ENCODE peak calls at places on chromosomes 6 and 20, in five cellular contexts. One of them, this sample, is unnamed.

GRCh38 chr6:1328129-1328528 is 16.2 kb downstream of the FOXQ1 start:
- DNase-seq in activated T-cell treated with anti-CD3 and anti-CD28 coated beads, Interleukin-2, amount 50 U/mL, for 4 hours: no peak
- DNase-seq in fibroblast of pulmonary artery: no peak
- DNase-seq in cardiac fibroblast: no peak
- DNase-seq in HEK293T: no peak
- DNase-seq in this sample: no peak

GRCh38 chr20:25245461-25245860 is 2.4 kb upstream of the PYGB start:
- DNase-seq in activated T-cell treated with anti-CD3 and anti-CD28 coated beads, Interleukin-2, amount 50 U/mL, for 4 hours: no peak
- DNase-seq in fibroblast of pulmonary artery: no peak
- DNase-seq in cardiac fibroblast: no peak
- DNase-seq in HEK293T: no peak
- DNase-seq in this sample: no peak

GRCh38 chr20:38007526-38007925 is 25.7 kb downstream of the TTI1 start:
- DNase-seq in activated T-cell treated with anti-CD3 and anti-CD28 coated beads, Interleukin-2, amount 50 U/mL, for 4 hours: no peak
- DNase-seq in fibroblast of pulmonary artery: no peak
- DNase-seq in cardiac fibroblast: no peak
- DNase-seq in HEK293T: no peak
- DNase-seq in this sample: no peak

GRCh38 chr20:36391955-36392354 is 85.8 kb downstream of the DLGAP4 start:
- DNase-seq in activated T-cell treated with anti-CD3 and anti-CD28 coated beads, Interleukin-2, amount 50 U/mL, for 4 hours: no peak
- DNase-seq in fibroblast of pulmonary artery: no peak
- DNase-seq in cardiac fibroblast: no peak
- DNase-seq in HEK293T: no peak
- DNase-seq in this sample: no peak

GRCh38 chr20:61853073-61854005 is 212.3 kb downstream of the TAF4 start:
- DNase-seq in activated T-cell treated with anti-CD3 and anti-CD28 coated beads, Interleukin-2, amount 50 U/mL, for 4 hours: no peak
- DNase-seq in fibroblast of pulmonary artery: no peak
- DNase-seq in cardiac fibroblast: no peak
- DNase-seq in HEK293T: no peak
- DNase-seq in this sample: no peak

GRCh38 chr6:156780117-156780641 is 3.0 kb downstream of the ARID1B start:
- DNase-seq in activated T-cell treated with anti-CD3 and anti-CD28 coated beads, Interleukin-2, amount 50 U/mL, for 4 hours: peak
- DNase-seq in fibroblast of pulmonary artery: peak
- DNase-seq in cardiac fibroblast: peak
- DNase-seq in HEK293T: peak
- DNase-seq in this sample: no peak

GRCh38 chr20:63969851-63970713 is at the start of gene ZNF512B:
- DNase-seq in activated T-cell treated with anti-CD3 and anti-CD28 coated beads, Interleukin-2, amount 50 U/mL, for 4 hours: peak
- DNase-seq in fibroblast of pulmonary artery: peak
- DNase-seq in cardiac fibroblast: peak
- DNase-seq in HEK293T: peak
- DNase-seq in this sample: no peak

GRCh38 chr6:63440594-63440993 is 120.8 kb upstream of the LGSN start:
- DNase-seq in activated T-cell treated with anti-CD3 and anti-CD28 coated beads, Interleukin-2, amount 50 U/mL, for 4 hours: no peak
- DNase-seq in fibroblast of pulmonary artery: no peak
- DNase-seq in cardiac fibroblast: no peak
- DNase-seq in HEK293T: no peak
- DNase-seq in this sample: no peak

GRCh38 chr6:167863897-167864296 is 37.2 kb downstream of the AFDN start:
- DNase-seq in activated T-cell treated with anti-CD3 and anti-CD28 coated beads, Interleukin-2, amount 50 U/mL, for 4 hours: no peak
- DNase-seq in fibroblast of pulmonary artery: no peak
- DNase-seq in cardiac fibroblast: no peak
- DNase-seq in HEK293T: no peak
- DNase-seq in this sample: no peak

GRCh38 chr6:25477006-25477590 is 174.9 kb upstream of the SCGN start:
- DNase-seq in activated T-cell treated with anti-CD3 and anti-CD28 coated beads, Interleukin-2, amount 50 U/mL, for 4 hours: no peak
- DNase-seq in fibroblast of pulmonary artery: peak
- DNase-seq in cardiac fibroblast: peak
- DNase-seq in HEK293T: no peak
- DNase-seq in this sample: no peak

GRCh38 chr6:24004062-24004461 is 122.0 kb upstream of the NRSN1 start:
- DNase-seq in activated T-cell treated with anti-CD3 and anti-CD28 coated beads, Interleukin-2, amount 50 U/mL, for 4 hours: no peak
- DNase-seq in fibroblast of pulmonary artery: peak
- DNase-seq in cardiac fibroblast: no peak
- DNase-seq in HEK293T: no peak
- DNase-seq in this sample: no peak

GRCh38 chr6:63440057-63440456 is 120.3 kb upstream of the LGSN start:
- DNase-seq in activated T-cell treated with anti-CD3 and anti-CD28 coated beads, Interleukin-2, amount 50 U/mL, for 4 hours: no peak
- DNase-seq in fibroblast of pulmonary artery: no peak
- DNase-seq in cardiac fibroblast: no peak
- DNase-seq in HEK293T: no peak
- DNase-seq in this sample: no peak

GRCh38 chr6:157143171-157143884 is 180.0 kb downstream of the TMEM242 start:
- DNase-seq in activated T-cell treated with anti-CD3 and anti-CD28 coated beads, Interleukin-2, amount 50 U/mL, for 4 hours: no peak
- DNase-seq in fibroblast of pulmonary artery: peak
- DNase-seq in cardiac fibroblast: peak
- DNase-seq in HEK293T: no peak
- DNase-seq in this sample: peak

GRCh38 chr6:170080169-170080827 is 210.6 kb downstream of the DLL1 start:
- DNase-seq in activated T-cell treated with anti-CD3 and anti-CD28 coated beads, Interleukin-2, amount 50 U/mL, for 4 hours: no peak
- DNase-seq in fibroblast of pulmonary artery: no peak
- DNase-seq in cardiac fibroblast: no peak
- DNase-seq in HEK293T: no peak
- DNase-seq in this sample: no peak

GRCh38 chr6:130362128-130362527 is 3.7 kb upstream of the TMEM200A start:
- DNase-seq in activated T-cell treated with anti-CD3 and anti-CD28 coated beads, Interleukin-2, amount 50 U/mL, for 4 hours: no peak
- DNase-seq in fibroblast of pulmonary artery: peak
- DNase-seq in cardiac fibroblast: no peak
- DNase-seq in HEK293T: no peak
- DNase-seq in this sample: no peak

GRCh38 chr6:48844696-48845095 is 618.4 kb downstream of the MMUT start:
- DNase-seq in activated T-cell treated with anti-CD3 and anti-CD28 coated beads, Interleukin-2, amount 50 U/mL, for 4 hours: no peak
- DNase-seq in fibroblast of pulmonary artery: no peak
- DNase-seq in cardiac fibroblast: no peak
- DNase-seq in HEK293T: no peak
- DNase-seq in this sample: no peak

GRCh38 chr20:39855799-39856198 is 833.2 kb downstream of the MAFB start:
- DNase-seq in activated T-cell treated with anti-CD3 and anti-CD28 coated beads, Interleukin-2, amount 50 U/mL, for 4 hours: no peak
- DNase-seq in fibroblast of pulmonary artery: peak
- DNase-seq in cardiac fibroblast: no peak
- DNase-seq in HEK293T: no peak
- DNase-seq in this sample: no peak

GRCh38 chr6:95578106-95578410 is 723 bp downstream of the MANEA start:
- DNase-seq in activated T-cell treated with anti-CD3 and anti-CD28 coated beads, Interleukin-2, amount 50 U/mL, for 4 hours: no peak
- DNase-seq in fibroblast of pulmonary artery: peak
- DNase-seq in cardiac fibroblast: no peak
- DNase-seq in HEK293T: peak
- DNase-seq in this sample: no peak

This sample was measured in activated T-helper 9 cell treated with anti-CD3 and anti-CD28 coated beads, Interleukin-2, amount 50 U/mL, for 16 hours.